ENCODE peak calls at places on chromosomes 12 and 14, in five cellular contexts. J is HS-27A, N is endothelial cell, V is cardiac fibroblast, Z is nephron progenitor cell. O is an unnamed sample.

GRCh38 chr14:75535164-75535898 is 13.1 kb downstream of the BATF start:
- DNase-seq in J (no peak), N (no peak), V (no peak), Z (no peak), O (no peak)

GRCh38 chr14:61343471-61343870 is 22.1 kb downstream of the PRKCH start:
- DNase-seq in V (peak; percentile 56), Z (no peak), J (no peak), N (no peak), O (no peak)

GRCh38 chr14:20671597-20672283 is 12.6 kb upstream of the RNASE4 start:
- DNase-seq in Z (no peak), J (no peak), N (no peak), V (no peak), O (no peak)

GRCh38 chr14:57254884-57255283 is 13.8 kb downstream of the EXOC5 start:
- DNase-seq in Z (no peak), J (no peak), N (no peak), V (no peak), O (no peak)

GRCh38 chr12:27179399-27180214 is 64.5 kb upstream of the STK38L start:
- DNase-seq in Z (no peak), N (no peak), J (peak; percentile 97), V (peak; percentile 99), O (peak; percentile 100)

GRCh38 chr14:23577004-23577681 is 1.4 kb downstream of the JPH4 start:
- DNase-seq in N (peak; percentile 53), Z (peak; percentile 71), V (no peak), J (no peak), O (no peak)

GRCh38 chr12:77777274-77777673 is 53.4 kb upstream of the NAV3 start:
- DNase-seq in J (no peak), V (peak; percentile 14), N (no peak), Z (no peak), O (no peak)

GRCh38 chr12:45170456-45171042 is 45.3 kb upstream of the ANO6 start:
- DNase-seq in N (peak; percentile 89), Z (peak; percentile 89), J (peak; percentile 38), V (peak; percentile 87), O (no peak)

GRCh38 chr14:65940056-65940735 is 527.7 kb downstream of the FUT8 start:
- DNase-seq in V (peak; percentile 11), N (peak; percentile 28), J (no peak), Z (peak; percentile 30), O (no peak)

GRCh38 chr12:93595336-93595735 is 22.9 kb downstream of the SOCS2 start:
- DNase-seq in N (no peak), J (no peak), Z (no peak), V (peak; percentile 31), O (no peak)

GRCh38 chr14:35362441-35362840 is 42.1 kb downstream of the NFKBIA start:
- DNase-seq in N (no peak), Z (no peak), V (no peak), J (no peak), O (no peak)

GRCh38 chr12:42669471-42669997 is 80.0 kb upstream of the PRICKLE1 start:
- DNase-seq in V (peak; percentile 25), J (no peak), N (no peak), Z (no peak), O (no peak)